ENCODE peak calls at places on chromosomes 5 and 9, in nine cellular contexts. B is lower lobe of right lung, V is right atrium auricular region, L is mammary epithelial cell, S is neural progenitor cell, Q is cardiac muscle cell, U is neuronal stem cell, E is BE2C, C is heart right ventricle. F is an unnamed sample. For H3K4me1 and H3K27me3, the result is how much of the 10 kb centered on the place peaks cover.

GRCh38 chr9:135130266-135130976 is 43.0 kb downstream of the OLFM1 start:
- DNase-seq in B (no peak), V (no peak), L (peak), S (no peak), Q (no peak), U (no peak), E (peak), C (peak), F (no peak)

GRCh38 chr9:90556897-90557296 is 85.7 kb downstream of the DIRAS2 start:
- DNase-seq in B (no peak), V (no peak), L (no peak), S (no peak), Q (no peak), U (no peak), E (no peak), C (no peak), F (no peak)

GRCh38 chr9:38422555-38423245 is 1.6 kb downstream of the IGFBPL1 start:
- DNase-seq in B (no peak), V (no peak), L (no peak), S (no peak), Q (no peak), U (no peak), E (peak), C (no peak), F (no peak)

GRCh38 chr9:124730772-124731171 is 40.3 kb downstream of the NR6A1 start:
- DNase-seq in B (no peak), V (no peak), L (no peak), S (no peak), Q (no peak), U (no peak), E (no peak), C (no peak), F (no peak)

GRCh38 chr5:133786432-133786831 is 174.1 kb upstream of the FSTL4 start:
- DNase-seq in B (no peak), V (no peak), L (no peak), S (no peak), Q (no peak), U (no peak), E (no peak), C (no peak), F (no peak)

GRCh38 chr5:142080248-142080647 is 28.3 kb upstream of the NDFIP1 start:
- DNase-seq in B (no peak), V (no peak), L (no peak), S (no peak), Q (no peak), U (no peak), E (no peak), C (no peak), F (no peak)

GRCh38 chr9:89319015-89319905 is 960 bp downstream of the SECISBP2 start:
- DNase-seq in B (no peak), V (no peak), L (no peak), S (no peak), Q (no peak), U (no peak), E (no peak), C (no peak), F (no peak)

GRCh38 chr9:124618476-124618875 is 111.3 kb upstream of the NR5A1 start:
- DNase-seq in B (no peak), V (no peak), L (no peak), S (no peak), Q (no peak), U (no peak), E (no peak), C (no peak), F (no peak)

GRCh38 chr5:138238034-138238433 is 24.9 kb upstream of the CDC23 start:
- DNase-seq in B (no peak), V (no peak), L (no peak), S (no peak), Q (no peak), U (no peak), E (no peak), C (no peak), F (no peak)

GRCh38 chr5:105371169-105371568 is 1808.6 kb upstream of the NUDT12 start:
- DNase-seq in B (no peak), V (no peak), L (no peak), S (no peak), Q (no peak), U (no peak), E (no peak), C (no peak), F (no peak)

GRCh38 chr5:11363779-11364178 is 540.5 kb downstream of the CTNND2 start:
- DNase-seq in B (no peak), V (no peak), L (no peak), S (no peak), Q (no peak), U (no peak), E (no peak), C (no peak), F (no peak)

GRCh38 chr5:89213584-89213983 is 330.6 kb upstream of the MEF2C start:
- DNase-seq in B (no peak), V (no peak), L (no peak), S (no peak), Q (peak), U (no peak), E (no peak), C (peak), F (no peak)

GRCh38 chr5:62568800-62569432 is 9.7 kb upstream of the LRRC70 start:
- DNase-seq in B (no peak), V (no peak), L (no peak), S (no peak), Q (no peak), U (no peak), E (no peak), C (no peak), F (no peak)

GRCh38 chr5:93126634-93127033 is 454.4 kb downstream of the NR2F1-AS1 start:
- DNase-seq in B (no peak), V (no peak), L (no peak), S (no peak), Q (no peak), U (no peak), E (no peak), C (no peak), F (no peak)

GRCh38 chr9:88775037-88775471 is 216.2 kb upstream of the S1PR3 start:
- DNase-seq in B (no peak), V (peak), L (peak), S (no peak), Q (peak), U (no peak), E (no peak), C (no peak), F (no peak)

GRCh38 chr5:96528262-96528661 is 95.2 kb upstream of the PCSK1 start:
- DNase-seq in B (no peak), V (no peak), L (no peak), S (no peak), Q (no peak), U (no peak), E (no peak), C (no peak), F (no peak)

GRCh38 chr5:135193213-135194125 is 159.4 kb upstream of the PITX1 start:
- DNase-seq in B (no peak), V (peak), L (peak), S (no peak), Q (peak), U (no peak), E (no peak), C (no peak), F (no peak)

GRCh38 chr9:111427186-111427585 is 57.0 kb downstream of the ECPAS start:
- DNase-seq in B (no peak), V (no peak), L (peak), S (no peak), Q (peak), U (no peak), E (no peak), C (no peak), F (no peak)

GRCh38 chr9:94692601-94693000 is 33.9 kb upstream of the AOPEP start:
- DNase-seq in B (no peak), V (no peak), L (no peak), S (peak), Q (no peak), U (no peak), E (no peak), C (no peak), F (no peak)

GRCh38 chr9:99962685-99963261 is 56.3 kb downstream of the STX17 start:
- DNase-seq in B (no peak), V (no peak), L (peak), S (no peak), Q (peak), U (no peak), E (no peak), C (no peak), F (no peak)

GRCh38 chr5:179267071-179267670 is 78.1 kb downstream of the ADAMTS2 start:
- DNase-seq in B (peak), V (peak), L (no peak), S (peak), Q (no peak), U (no peak), E (peak), C (no peak), F (no peak)
- H3K4me1 ChIP-seq in B (half or more), V (half or more), L (under half), S (under half), Q (under half), U (under half), E (under half), C (under half), F (half or more)

DNA sequence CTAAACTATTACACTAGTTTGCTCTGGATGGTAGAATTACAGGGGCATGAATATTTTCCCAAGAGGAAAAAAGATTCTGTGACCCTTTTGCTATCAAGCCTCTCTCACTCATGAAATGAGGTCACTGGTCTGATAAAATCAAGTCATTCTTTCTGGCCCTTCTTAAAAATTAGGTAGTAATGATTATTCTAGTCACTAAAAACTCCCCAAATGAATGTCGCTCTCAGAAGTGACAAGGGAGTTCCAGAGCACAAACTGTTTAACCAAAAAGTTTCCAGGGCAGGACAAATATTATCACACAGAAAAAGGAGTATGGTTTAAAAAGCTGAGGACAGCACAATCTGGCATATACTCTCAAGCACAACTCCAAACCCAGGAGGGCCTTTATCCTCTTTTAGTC is 12.5 kb downstream of the ERMP1 start:
- DNase-seq in B (no peak), V (no peak), L (no peak), S (no peak), Q (no peak), U (no peak), E (no peak), C (no peak), F (no peak)
- H3K27me3 ChIP-seq in B (under half), V (under half), L (under half), S (under half), Q (under half), U (under half), E (under half), C (under half), F (under half)

GRCh38 chr9:33415152-33416038 is 13.0 kb upstream of the AQP7 start:
- DNase-seq in B (peak), V (peak), L (peak), S (peak), Q (peak), U (peak), E (peak), C (peak), F (no peak)
- H3K4me1 ChIP-seq in B (under half), V (under half), L (under half), S (under half), Q (under half), U (under half), E (under half), C (under half), F (under half)

GRCh38 chr9:116154976-116155699 is 1.5 kb downstream of the PAPPA start:
- DNase-seq in B (no peak), V (no peak), L (no peak), S (peak), Q (peak), U (no peak), E (no peak), C (peak), F (no peak)
- H3K27me3 ChIP-seq in B (under half), V (under half), L (under half), S (half or more), Q (under half), U (under half), E (half or more), C (under half), F (under half)

DNA sequence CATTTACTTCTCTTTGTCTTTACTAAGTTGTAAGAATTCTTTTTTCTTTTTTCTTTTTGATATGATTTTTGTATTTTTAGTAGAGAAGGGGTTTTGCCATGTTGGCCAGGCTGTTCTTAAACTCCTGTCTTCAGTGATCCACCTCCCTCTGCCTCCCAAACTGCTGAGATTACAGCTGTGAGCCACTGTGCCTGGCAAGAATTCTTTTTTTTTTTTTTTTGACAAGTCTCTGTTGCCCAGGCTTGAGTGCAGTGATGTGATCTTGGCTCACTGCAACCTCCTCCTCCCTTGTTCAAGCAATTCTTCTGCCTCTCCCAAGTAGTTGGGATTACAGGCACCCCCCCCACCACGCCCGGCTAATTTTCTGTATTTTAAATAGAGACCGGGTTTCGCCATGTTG is 9.9 kb downstream of the NPM1 start:
- DNase-seq in B (no peak), V (no peak), L (no peak), S (no peak), Q (no peak), U (no peak), E (no peak), C (no peak), F (no peak)
- H3K4me1 ChIP-seq in B (under half), V (under half), L (under half), S (under half), Q (under half), U (under half), E (half or more), C (under half), F (under half)

GRCh38 chr9:116284518-116284917 is 130.9 kb downstream of the PAPPA start:
- DNase-seq in B (no peak), V (no peak), L (no peak), S (no peak), Q (no peak), U (no peak), E (no peak), C (no peak), F (no peak)
- H3K27me3 ChIP-seq in B (under half), V (under half), L (under half), S (half or more), Q (under half), U (under half), E (under half), C (under half), F (under half)

GRCh38 chr9:114177423-114178064 is 22.2 kb downstream of the COL27A1 start:
- DNase-seq in B (no peak), V (no peak), L (peak), S (no peak), Q (peak), U (no peak), E (no peak), C (no peak), F (no peak)

GRCh38 chr9:114180701-114181582 is 25.6 kb downstream of the COL27A1 start:
- DNase-seq in B (peak), V (no peak), L (no peak), S (peak), Q (peak), U (no peak), E (no peak), C (peak), F (no peak)

GRCh38 chr9:114178076-114178475 is 22.7 kb downstream of the COL27A1 start:
- DNase-seq in B (no peak), V (no peak), L (no peak), S (no peak), Q (no peak), U (no peak), E (no peak), C (no peak), F (no peak)

GRCh38 chr9:114179516-114179915 is 24.2 kb downstream of the COL27A1 start:
- DNase-seq in B (no peak), V (no peak), L (no peak), S (no peak), Q (no peak), U (no peak), E (no peak), C (no peak), F (no peak)

DNA sequence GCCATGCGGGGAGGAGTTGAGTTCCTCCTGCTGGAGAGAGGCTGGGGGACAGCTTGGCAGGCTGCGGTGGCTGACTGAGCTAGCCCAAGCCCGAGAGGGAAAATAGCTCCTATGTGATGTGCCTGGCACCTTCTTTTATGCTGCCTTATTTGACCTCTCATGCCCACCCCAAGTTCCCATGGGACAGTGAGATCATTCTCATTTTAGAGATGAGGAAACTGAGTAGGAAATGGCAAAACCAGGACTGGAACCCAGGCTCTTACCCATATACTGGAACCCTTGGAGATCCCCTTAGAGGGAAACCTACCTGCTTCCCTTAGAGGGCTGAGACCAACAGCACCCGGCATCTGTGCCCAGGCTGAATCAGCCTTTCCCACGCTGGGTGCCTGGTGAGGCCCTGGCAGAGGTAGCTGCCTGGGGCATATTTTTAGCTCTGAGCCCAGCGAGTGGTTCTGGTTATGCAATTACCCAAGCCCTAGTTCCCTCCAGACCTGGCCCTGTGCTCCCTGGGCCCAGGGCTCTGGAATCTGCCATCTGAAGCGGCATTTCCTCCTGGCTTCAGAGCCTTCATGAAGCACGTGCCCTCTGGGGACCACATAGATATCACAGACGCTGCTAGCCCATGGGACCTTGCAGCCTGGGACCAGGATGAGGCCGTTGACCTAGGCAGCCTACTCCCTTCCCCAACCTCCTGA is 23.6 kb downstream of the COL27A1 start:
- DNase-seq in B (peak), V (no peak), L (no peak), S (no peak), Q (no peak), U (no peak), E (peak), C (peak), F (no peak)
- H3K4me1 ChIP-seq in B (under half), V (half or more), L (under half), S (under half), Q (under half), U (under half), E (under half), C (half or more), F (half or more)

GRCh38 chr9:19074836-19075235 is 25.6 kb downstream of the RRAGA start:
- DNase-seq in B (no peak), V (no peak), L (peak), S (no peak), Q (no peak), U (no peak), E (no peak), C (no peak), F (no peak)

DNA sequence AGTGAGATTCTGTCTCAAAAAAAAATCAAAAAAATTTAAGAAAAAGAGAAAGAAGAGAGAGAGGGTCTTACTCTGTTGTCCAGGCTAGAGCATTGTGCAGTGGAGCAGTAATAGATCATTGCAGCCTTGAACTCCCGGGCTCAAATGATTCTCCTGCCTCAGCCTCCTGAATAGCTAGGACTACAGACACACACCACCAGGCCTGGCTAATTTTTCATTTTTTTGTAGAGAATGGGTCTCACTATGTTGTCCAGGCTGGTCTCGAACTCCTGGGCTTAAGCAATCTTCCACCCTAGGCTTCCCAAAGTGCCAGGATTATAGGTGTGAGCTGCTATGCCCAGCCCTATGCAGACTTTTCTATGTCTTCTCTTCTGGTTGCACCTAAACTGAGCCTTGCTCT is 25.0 kb downstream of the RRAGA start:
- DNase-seq in B (no peak), V (no peak), L (no peak), S (no peak), Q (no peak), U (no peak), E (no peak), C (no peak), F (no peak)
- H3K27me3 ChIP-seq in B (under half), V (under half), L (under half), S (under half), Q (under half), U (under half), E (under half), C (under half), F (under half)

DNA sequence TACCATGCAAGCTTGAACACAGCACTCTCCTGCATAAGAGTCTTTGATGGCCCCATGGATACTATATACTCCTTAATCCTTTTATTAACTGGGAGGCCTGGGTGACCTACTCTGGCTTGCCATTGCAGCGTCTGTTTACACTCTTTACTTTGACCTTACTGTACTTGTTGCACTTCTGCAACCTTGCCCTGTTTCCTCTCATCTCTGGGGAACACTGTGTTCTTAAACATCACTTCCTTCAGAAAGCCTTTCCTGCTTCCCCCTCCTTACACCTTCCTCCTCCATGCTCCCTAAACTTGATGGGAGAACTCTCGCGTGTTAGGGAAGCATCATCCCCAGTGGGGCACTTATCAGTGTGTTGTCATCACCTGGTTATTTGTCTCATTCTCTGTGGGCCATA is 222.3 kb downstream of the NR3C1 start:
- DNase-seq in B (no peak), V (no peak), L (no peak), S (no peak), Q (no peak), U (no peak), E (no peak), C (no peak), F (no peak)
- H3K4me1 ChIP-seq in B (half or more), V (under half), L (under half), S (under half), Q (under half), U (under half), E (under half), C (under half), F (under half)